ENCODE peak calls at places on chromosomes 3 and 15, in five cellular contexts. T is GM04504; G is activated CD4-positive, CD25-positive, alpha-beta regulatory T cell treated with anti-CD3 and anti-CD28 coated beads, Interleukin-2, amount 50 U/mL, for 16 hours; U is colonic mucosa; K is stimulated activated CD4-positive, alpha-beta T cell treated with anti-CD3 and anti-CD28 coated beads, Interleukin-4, amount 100 ng/mL, for 24 hours. R is an unnamed sample.

GRCh38 chr3:147945968-147946519 is 536.9 kb downstream of the ZIC1 start:
- DNase-seq in T (peak), G (no peak), U (no peak), K (no peak), R (peak)

GRCh38 chr3:42734263-42734860 is 31.8 kb upstream of the HHATL start:
- DNase-seq in T (no peak), G (no peak), U (no peak), K (no peak), R (peak)

GRCh38 chr15:63603516-63603915 is 6.3 kb downstream of the FBXL22 start:
- DNase-seq in T (no peak), G (no peak), U (no peak), K (no peak), R (no peak)

GRCh38 chr3:138009476-138010272 is at the start of gene CLDN18:
- DNase-seq in T (no peak), G (no peak), U (no peak), K (no peak), R (no peak)

GRCh38 chr3:157115069-157116006 is 44.6 kb downstream of the CCNL1 start:
- DNase-seq in T (no peak), G (no peak), U (no peak), K (no peak), R (no peak)

GRCh38 chr3:43580181-43580580 is 41.6 kb downstream of the ANO10 start:
- DNase-seq in T (no peak), G (no peak), U (no peak), K (no peak), R (no peak)

GRCh38 chr3:141746962-141747361 is 8.9 kb downstream of the RNF7 start:
- DNase-seq in T (no peak), G (no peak), U (no peak), K (no peak), R (no peak)

GRCh38 chr3:35739181-35739809 is 100.0 kb downstream of the ARPP21 start:
- DNase-seq in T (no peak), G (no peak), U (no peak), K (no peak), R (no peak)

GRCh38 chr3:82355228-82355627 is 593.8 kb upstream of the GBE1 start:
- DNase-seq in T (no peak), G (no peak), U (no peak), K (no peak), R (no peak)

GRCh38 chr15:95624616-95625361 is 705.7 kb upstream of the NR2F2 start:
- DNase-seq in T (no peak), G (no peak), U (no peak), K (no peak), R (no peak)

GRCh38 chr3:42114130-42114529 is 23.0 kb downstream of the TRAK1 start:
- DNase-seq in T (no peak), G (no peak), U (no peak), K (no peak), R (no peak)

GRCh38 chr15:49645937-49646336 is 25.1 kb downstream of the DTWD1 start:
- DNase-seq in T (no peak), G (no peak), U (peak), K (no peak), R (no peak)

GRCh38 chr3:17478673-17479072 is 263.8 kb downstream of the TBC1D5 start:
- DNase-seq in T (peak), G (no peak), U (no peak), K (no peak), R (no peak)

GRCh38 chr15:30991301-30992072 is at the start of gene MTMR10:
- DNase-seq in T (peak), G (peak), U (peak), K (peak), R (peak)

GRCh38 chr15:96750361-96750760 is 419.9 kb downstream of the NR2F2 start:
- DNase-seq in T (no peak), G (no peak), U (no peak), K (no peak), R (no peak)

GRCh38 chr15:37056168-37056893 is 44.0 kb downstream of the MEIS2 start:
- DNase-seq in T (no peak), G (no peak), U (no peak), K (no peak), R (no peak)

GRCh38 chr3:13698498-13698897 is 149.6 kb downstream of the FBLN2 start:
- DNase-seq in T (no peak), G (no peak), U (no peak), K (no peak), R (no peak)

GRCh38 chr3:17301271-17301670 is 416.5 kb downstream of the PLCL2 start:
- DNase-seq in T (no peak), G (no peak), U (no peak), K (no peak), R (no peak)

GRCh38 chr3:179695672-179696313 is 43.0 kb downstream of the USP13 start:
- DNase-seq in T (no peak), G (no peak), U (no peak), K (no peak), R (no peak)

GRCh38 chr15:47514251-47514652 is 203.1 kb upstream of the SEMA6D start:
- DNase-seq in T (no peak), G (no peak), U (no peak), K (no peak), R (no peak)

GRCh38 chr3:134620476-134621115 is 30.2 kb downstream of the KY start:
- DNase-seq in T (no peak), G (no peak), U (no peak), K (no peak), R (no peak)

GRCh38 chr3:46880884-46881818 is 3.6 kb downstream of the PTH1R start:
- DNase-seq in T (no peak), G (no peak), U (no peak), K (no peak), R (no peak)

GRCh38 chr3:139225551-139225950 is 118.3 kb upstream of the MRPS22 start:
- DNase-seq in T (peak), G (no peak), U (no peak), K (no peak), R (no peak)

GRCh38 chr3:108818404-108818803 is 4.2 kb upstream of the TRAT1 start:
- DNase-seq in T (no peak), G (no peak), U (peak), K (peak), R (no peak)

GRCh38 chr15:58002338-58003126 is 63.0 kb downstream of the ALDH1A2 start:
- DNase-seq in T (no peak), G (no peak), U (no peak), K (no peak), R (no peak)